ENCODE peak calls at places on chromosomes 2 and 18, in seven cellular contexts. S is thoracic aorta, N is tibial artery, A is prostate gland, J is adrenal gland, L is heart right ventricle, T is stomach. X is an unnamed sample. For H3K4me1, the result is how much of the 10 kb centered on the place peaks cover.

GRCh38 chr2:73952499-73953446 is 26.1 kb downstream of the DGUOK start:
- DNase-seq in J (no peak), S (no peak), N (no peak), A (no peak), T (no peak), L (peak), X (peak)

GRCh38 chr18:22773944-22774343 is 159.2 kb upstream of the RBBP8 start:
- DNase-seq in J (no peak), L (no peak), N (no peak), A (no peak), S (no peak), T (no peak), X (no peak)

GRCh38 chr2:67625671-67626070 is 228.5 kb downstream of the ETAA1 start:
- DNase-seq in T (no peak), N (no peak), S (no peak), L (no peak), J (no peak), A (no peak), X (no peak)

GRCh38 chr2:149573760-149574159 is 13.8 kb downstream of the MMADHC start:
- DNase-seq in S (no peak), N (no peak), L (no peak), T (no peak), A (no peak), J (no peak), X (no peak)

GRCh38 chr2:47904903-47905453 is 1.3 kb downstream of the FBXO11 start:
- DNase-seq in S (no peak), T (peak), A (peak), J (peak), N (peak), L (peak), X (peak)

GRCh38 chr2:67295851-67296250 is 101.3 kb upstream of the ETAA1 start:
- DNase-seq in T (no peak), S (no peak), J (no peak), N (no peak), A (no peak), L (no peak), X (no peak)

GRCh38 chr18:36757081-36757480 is 71.7 kb downstream of the TPGS2 start:
- DNase-seq in T (no peak), A (peak), N (no peak), S (no peak), J (no peak), L (no peak), X (no peak)

GRCh38 chr18:22604986-22605421 is 187.3 kb upstream of the CTAGE1 start:
- DNase-seq in S (no peak), L (no peak), A (peak), N (no peak), T (no peak), J (peak), X (no peak)

GRCh38 chr2:173720310-173720709 is 244.9 kb downstream of the SP3 start:
- DNase-seq in L (no peak), S (no peak), A (no peak), N (no peak), J (no peak), T (no peak), X (no peak)

GRCh38 chr2:171703574-171704347 is 16.5 kb downstream of the DYNC1I2 start:
- DNase-seq in J (no peak), A (no peak), T (no peak), N (no peak), L (no peak), S (no peak), X (no peak)

GRCh38 chr2:237205111-237205541 is 119.4 kb downstream of the COPS8 start:
- DNase-seq in A (no peak), J (no peak), L (peak), N (no peak), T (no peak), S (no peak), X (no peak)

GRCh38 chr2:17793803-17794349 is 22.4 kb upstream of the MSGN1 start:
- DNase-seq in J (no peak), S (no peak), A (no peak), L (no peak), T (no peak), N (no peak), X (no peak)

GRCh38 chr2:176813526-176814179 is 398.9 kb upstream of the HNRNPA3 start:
- DNase-seq in A (no peak), N (no peak), J (no peak), T (no peak), L (no peak), S (no peak), X (no peak)

GRCh38 chr2:19045151-19045550 is 313.3 kb downstream of the OSR1 start:
- DNase-seq in J (no peak), L (no peak), S (no peak), N (no peak), T (no peak), A (no peak), X (no peak)

GRCh38 chr2:191691016-191691725 is 13.2 kb downstream of the NABP1 start:
- DNase-seq in J (peak), T (peak), L (peak), A (peak), S (no peak), N (no peak), X (peak)

GRCh38 chr2:12764075-12764722 is 47.5 kb downstream of the TRIB2 start:
- DNase-seq in T (no peak), J (no peak), A (no peak), L (no peak), N (no peak), S (no peak), X (no peak)

DNA sequence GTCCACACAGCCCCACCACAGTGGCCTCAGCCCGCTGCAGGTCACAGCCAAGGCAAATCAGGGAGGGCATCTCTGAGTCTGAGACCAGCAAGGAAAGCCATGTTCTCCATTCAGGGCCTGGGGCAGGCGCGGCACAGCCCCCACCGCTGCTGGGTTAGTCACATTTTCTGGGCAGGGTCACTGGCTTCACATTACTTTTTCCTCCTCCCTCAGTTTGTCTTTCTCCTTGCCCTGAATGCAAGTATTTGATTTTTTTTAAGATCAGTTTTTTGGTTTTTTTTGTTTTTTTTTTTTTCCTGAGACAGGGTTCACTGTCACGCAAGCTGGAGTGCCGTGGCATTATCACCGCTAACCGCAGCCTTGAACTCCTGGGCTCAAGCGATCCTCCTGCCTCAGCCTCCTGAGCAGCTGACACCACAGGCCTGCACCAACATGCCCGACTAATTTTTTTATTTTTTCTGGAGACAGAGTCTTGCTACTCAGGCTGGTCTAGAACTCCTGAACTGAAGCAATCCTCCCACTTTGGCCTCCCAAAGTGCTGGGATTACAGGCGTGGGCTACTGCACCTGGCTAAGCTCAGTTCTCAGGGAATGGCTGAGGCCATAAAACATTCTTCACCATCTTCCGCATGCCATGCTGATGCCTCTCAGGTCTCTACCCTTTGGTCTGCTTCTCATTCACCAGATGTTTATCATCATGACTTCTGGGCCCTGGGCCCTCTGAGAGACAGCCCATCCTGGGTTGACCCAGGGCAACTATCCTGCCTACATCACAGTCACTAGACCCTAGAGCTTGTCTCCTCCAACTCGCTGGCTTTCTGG is 628 bp upstream of the CAPG start:
- DNase-seq in J (no peak), A (no peak), L (no peak), S (no peak), T (no peak), N (no peak), X (no peak)
- H3K4me3 ChIP-seq in J (no peak), A (no peak), L (no peak), S (peak), T (no peak), N (peak), X (no peak)

GRCh38 chr18:8952796-8953760 is 149.4 kb upstream of the NDUFV2 start:
- DNase-seq in J (no peak), S (no peak), L (no peak), A (no peak), N (no peak), T (no peak), X (no peak)
- TF ChIP-seq CTCF in J (no peak), S (no peak), L (no peak), A (no peak), N (no peak), T (no peak), X (no peak)

GRCh38 chr18:35618703-35619102 is 37.2 kb downstream of the GALNT1 start:
- DNase-seq in A (no peak), S (no peak), J (no peak), L (no peak), N (no peak), T (no peak), X (no peak)

GRCh38 chr18:35618289-35618688 is 36.7 kb downstream of the GALNT1 start:
- DNase-seq in S (no peak), N (no peak), J (no peak), A (no peak), L (no peak), T (no peak), X (no peak)

GRCh38 chr18:35616074-35616473 is 34.5 kb downstream of the GALNT1 start:
- DNase-seq in L (no peak), T (no peak), A (no peak), J (no peak), N (no peak), S (no peak), X (no peak)

GRCh38 chr18:35617865-35618264 is 36.3 kb downstream of the GALNT1 start:
- DNase-seq in N (no peak), L (no peak), A (no peak), S (no peak), J (no peak), T (no peak), X (no peak)

GRCh38 chr18:35616664-35617423 is 35.3 kb downstream of the GALNT1 start:
- DNase-seq in A (no peak), S (no peak), J (no peak), T (peak), N (no peak), L (peak), X (peak)
- H3K4me1 ChIP-seq in A (under half), S (under half), J (under half), T (under half), N (under half), L (under half), X (half or more)

GRCh38 chr18:21074336-21075323 is 37.0 kb downstream of the ROCK1 start:
- DNase-seq in L (no peak), S (no peak), T (no peak), J (no peak), N (no peak), A (peak), X (no peak)
- H3K4me3 ChIP-seq in L (no peak), S (no peak), T (no peak), J (no peak), N (no peak), A (no peak), X (no peak)

GRCh38 chr2:100223502-100223901 is 81.1 kb upstream of the AFF3 start:
- DNase-seq in L (no peak), T (no peak), A (no peak), S (no peak), J (no peak), N (no peak), X (no peak)

GRCh38 chr2:100217323-100217722 is 74.9 kb upstream of the AFF3 start:
- DNase-seq in S (no peak), N (no peak), T (no peak), J (no peak), A (no peak), L (no peak), X (no peak)

GRCh38 chr2:100228415-100228814 is 86.0 kb upstream of the AFF3 start:
- DNase-seq in N (no peak), T (no peak), J (no peak), L (no peak), A (no peak), S (no peak), X (no peak)

GRCh38 chr2:100218552-100218951 is 76.2 kb upstream of the AFF3 start:
- DNase-seq in A (no peak), N (no peak), L (no peak), J (no peak), S (no peak), T (no peak), X (no peak)

GRCh38 chr2:100222844-100223243 is 80.5 kb upstream of the AFF3 start:
- DNase-seq in T (no peak), J (no peak), A (no peak), N (no peak), S (no peak), L (no peak), X (no peak)
- TF ChIP-seq CTCF in T (no peak), J (no peak), A (no peak), N (no peak), S (no peak), L (no peak), X (no peak)